ENCODE peak calls at places on chromosomes 13 and 19, in five cellular contexts. One of them, this sample, is unnamed.

GRCh38 chr13:76965759-76966421 is 17.6 kb downstream of the ACOD1 start:
- DNase-seq in mesothelial cell of epicardium: no peak
- DNase-seq in fibroblast of lung: peak; percentile 88
- DNase-seq in astrocyte of the cerebellum: peak; percentile 70
- DNase-seq in lower leg skin: peak; percentile 31
- DNase-seq in this sample: no peak

GRCh38 chr13:51201886-51202285 is 20.3 kb upstream of the FAM124A start:
- DNase-seq in astrocyte of the cerebellum: no peak
- DNase-seq in mesothelial cell of epicardium: no peak
- DNase-seq in fibroblast of lung: no peak
- DNase-seq in lower leg skin: no peak
- DNase-seq in this sample: no peak

GRCh38 chr19:12938536-12939291 is at the start of gene CALR:
- DNase-seq in lower leg skin: no peak
- DNase-seq in fibroblast of lung: peak; percentile 43
- DNase-seq in astrocyte of the cerebellum: no peak
- DNase-seq in mesothelial cell of epicardium: no peak
- DNase-seq in this sample: peak; percentile 19

GRCh38 chr19:30781047-30781446 is 408.9 kb downstream of the ZNF536 start:
- DNase-seq in mesothelial cell of epicardium: no peak
- DNase-seq in lower leg skin: no peak
- DNase-seq in astrocyte of the cerebellum: no peak
- DNase-seq in fibroblast of lung: no peak
- DNase-seq in this sample: no peak

GRCh38 chr19:17304386-17305047 is 1.2 kb upstream of the MRPL34 start:
- DNase-seq in astrocyte of the cerebellum: no peak
- DNase-seq in mesothelial cell of epicardium: no peak
- DNase-seq in fibroblast of lung: no peak
- DNase-seq in lower leg skin: no peak
- DNase-seq in this sample: no peak

GRCh38 chr19:43124360-43124759 is 41.9 kb upstream of the PSG2 start:
- DNase-seq in mesothelial cell of epicardium: no peak
- DNase-seq in lower leg skin: no peak
- DNase-seq in astrocyte of the cerebellum: no peak
- DNase-seq in fibroblast of lung: no peak
- DNase-seq in this sample: no peak

GRCh38 chr19:33860691-33861090 is 64.0 kb downstream of the KCTD15 start:
- DNase-seq in fibroblast of lung: no peak
- DNase-seq in mesothelial cell of epicardium: no peak
- DNase-seq in astrocyte of the cerebellum: no peak
- DNase-seq in lower leg skin: no peak
- DNase-seq in this sample: no peak

GRCh38 chr19:6033744-6034264 is 55.9 kb upstream of the RANBP3 start:
- DNase-seq in astrocyte of the cerebellum: no peak
- DNase-seq in lower leg skin: no peak
- DNase-seq in mesothelial cell of epicardium: no peak
- DNase-seq in fibroblast of lung: no peak
- DNase-seq in this sample: no peak

GRCh38 chr19:30208661-30209060 is 163.5 kb upstream of the ZNF536 start:
- DNase-seq in lower leg skin: peak; percentile 3
- DNase-seq in astrocyte of the cerebellum: no peak
- DNase-seq in mesothelial cell of epicardium: no peak
- DNase-seq in fibroblast of lung: no peak
- DNase-seq in this sample: no peak

GRCh38 chr13:50116430-50116973 is 101.3 kb downstream of the KCNRG start:
- DNase-seq in lower leg skin: no peak
- DNase-seq in fibroblast of lung: peak; percentile 8
- DNase-seq in mesothelial cell of epicardium: no peak
- DNase-seq in astrocyte of the cerebellum: no peak
- DNase-seq in this sample: no peak

GRCh38 chr19:16033136-16033530 is 43.2 kb upstream of the TPM4 start:
- DNase-seq in mesothelial cell of epicardium: no peak
- DNase-seq in fibroblast of lung: no peak
- DNase-seq in astrocyte of the cerebellum: no peak
- DNase-seq in lower leg skin: no peak
- DNase-seq in this sample: no peak

GRCh38 chr19:30482956-30483355 is 110.8 kb downstream of the ZNF536 start:
- DNase-seq in mesothelial cell of epicardium: no peak
- DNase-seq in lower leg skin: no peak
- DNase-seq in fibroblast of lung: no peak
- DNase-seq in astrocyte of the cerebellum: no peak
- DNase-seq in this sample: no peak

GRCh38 chr19:899363-900301 is 6.3 kb downstream of the RNU6-9 start:
- DNase-seq in mesothelial cell of epicardium: no peak
- DNase-seq in fibroblast of lung: no peak
- DNase-seq in lower leg skin: no peak
- DNase-seq in astrocyte of the cerebellum: no peak
- DNase-seq in this sample: no peak

GRCh38 chr19:896434-896833 is 3.1 kb downstream of the RNU6-9 start:
- DNase-seq in astrocyte of the cerebellum: no peak
- DNase-seq in fibroblast of lung: no peak
- DNase-seq in mesothelial cell of epicardium: no peak
- DNase-seq in lower leg skin: no peak
- DNase-seq in this sample: no peak

GRCh38 chr19:896999-897398 is 3.7 kb downstream of the RNU6-9 start:
- DNase-seq in astrocyte of the cerebellum: no peak
- DNase-seq in lower leg skin: no peak
- DNase-seq in fibroblast of lung: no peak
- DNase-seq in mesothelial cell of epicardium: no peak
- DNase-seq in this sample: no peak

GRCh38 chr19:898663-899062 is 5.4 kb downstream of the RNU6-9 start:
- DNase-seq in astrocyte of the cerebellum: no peak
- DNase-seq in lower leg skin: no peak
- DNase-seq in mesothelial cell of epicardium: no peak
- DNase-seq in fibroblast of lung: no peak
- DNase-seq in this sample: no peak

DNA sequence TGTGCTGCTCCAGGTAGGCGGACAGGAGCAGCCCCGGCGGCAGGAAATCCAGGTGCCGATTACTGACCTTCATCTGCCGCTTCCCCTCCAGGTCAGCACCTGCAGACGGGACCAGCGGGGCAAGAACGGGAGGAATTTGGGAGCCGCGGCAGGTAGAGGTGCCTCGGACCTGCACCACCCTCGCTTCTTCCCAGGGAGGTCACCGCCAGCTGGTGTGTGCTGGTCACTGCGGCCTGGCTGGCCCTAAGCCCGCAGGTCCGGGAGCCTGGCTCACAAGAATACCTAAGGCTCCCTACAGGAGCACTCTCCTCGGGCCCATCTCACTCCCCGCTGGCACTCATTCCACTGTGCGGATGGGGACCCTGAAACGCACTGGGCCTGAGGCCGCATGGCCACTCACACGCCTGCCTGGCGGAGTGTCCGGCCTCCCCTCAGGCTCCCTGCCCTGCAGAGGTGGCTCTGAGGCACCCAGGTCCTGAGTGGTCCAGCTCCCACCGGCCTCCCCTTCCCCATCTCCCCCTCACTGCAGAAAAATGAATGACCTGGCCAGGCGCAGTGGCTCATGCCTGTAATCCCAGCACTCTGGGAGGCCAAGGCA is 4.3 kb downstream of the RNU6-9 start:
- DNase-seq in mesothelial cell of epicardium: no peak
- DNase-seq in astrocyte of the cerebellum: no peak
- DNase-seq in lower leg skin: no peak
- DNase-seq in fibroblast of lung: no peak
- DNase-seq in this sample: no peak
- TF ChIP-seq CTCF in mesothelial cell of epicardium: no peak
- TF ChIP-seq CTCF in astrocyte of the cerebellum: no peak
- TF ChIP-seq CTCF in lower leg skin: no peak
- TF ChIP-seq CTCF in fibroblast of lung: peak; percentile 11
- TF ChIP-seq CTCF in this sample: no peak

GRCh38 chr13:44573790-44574465 is 2.2 kb downstream of the TSC22D1 start:
- DNase-seq in astrocyte of the cerebellum: peak; percentile 75
- DNase-seq in lower leg skin: no peak
- DNase-seq in fibroblast of lung: peak; percentile 57
- DNase-seq in mesothelial cell of epicardium: no peak
- DNase-seq in this sample: peak; percentile 11
- TF ChIP-seq CTCF in astrocyte of the cerebellum: peak; percentile 78
- TF ChIP-seq CTCF in lower leg skin: no peak
- TF ChIP-seq CTCF in fibroblast of lung: peak; percentile 61
- TF ChIP-seq CTCF in mesothelial cell of epicardium: peak; percentile 28
- TF ChIP-seq CTCF in this sample: no peak

GRCh38 chr13:85419611-85420010 is 379.6 kb downstream of the SLITRK6 start:
- DNase-seq in mesothelial cell of epicardium: no peak
- DNase-seq in fibroblast of lung: no peak
- DNase-seq in lower leg skin: no peak
- DNase-seq in astrocyte of the cerebellum: no peak
- DNase-seq in this sample: no peak
- TF ChIP-seq CTCF in mesothelial cell of epicardium: no peak
- TF ChIP-seq CTCF in fibroblast of lung: no peak
- TF ChIP-seq CTCF in lower leg skin: no peak
- TF ChIP-seq CTCF in astrocyte of the cerebellum: no peak
- TF ChIP-seq CTCF in this sample: no peak

GRCh38 chr19:55076321-55076720 is 652 bp downstream of the EPS8L1 start:
- DNase-seq in astrocyte of the cerebellum: no peak
- DNase-seq in mesothelial cell of epicardium: no peak
- DNase-seq in fibroblast of lung: no peak
- DNase-seq in lower leg skin: no peak
- DNase-seq in this sample: no peak
- TF ChIP-seq CTCF in astrocyte of the cerebellum: no peak
- TF ChIP-seq CTCF in mesothelial cell of epicardium: no peak
- TF ChIP-seq CTCF in fibroblast of lung: no peak
- TF ChIP-seq CTCF in lower leg skin: no peak
- TF ChIP-seq CTCF in this sample: no peak

DNA sequence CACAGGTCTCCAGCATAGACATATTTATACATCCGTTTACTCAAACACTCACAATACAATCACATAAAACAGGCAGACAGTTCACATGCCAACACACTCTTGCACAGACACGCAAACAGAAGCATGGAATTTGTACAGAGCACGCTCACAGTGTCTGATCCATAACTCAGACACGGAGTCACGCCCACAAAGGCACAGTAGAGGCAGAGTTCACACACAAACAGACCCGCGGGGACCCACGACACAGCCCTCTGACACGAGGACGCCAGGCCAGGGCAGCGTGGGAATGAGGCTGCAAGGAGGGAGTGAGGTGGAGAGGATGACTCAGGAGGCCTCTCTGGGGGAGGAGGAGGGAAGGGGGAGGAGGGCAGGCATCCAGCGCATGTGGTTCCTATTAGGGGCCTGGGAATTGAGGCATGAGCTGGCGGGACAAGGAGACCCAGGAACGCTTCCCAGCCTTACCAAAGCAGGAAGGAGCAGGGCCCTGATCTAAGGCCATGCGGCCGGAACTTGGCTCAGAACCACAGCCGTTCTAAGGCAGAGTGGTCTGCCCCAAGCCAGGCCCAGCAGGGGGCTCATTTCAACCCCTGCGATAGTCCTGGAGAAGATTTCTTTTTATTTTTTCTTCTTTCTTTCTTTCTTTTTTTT is 9.1 kb upstream of the OLFM2 start:
- DNase-seq in lower leg skin: peak; percentile 89
- DNase-seq in mesothelial cell of epicardium: peak; percentile 60
- DNase-seq in astrocyte of the cerebellum: peak; percentile 100
- DNase-seq in fibroblast of lung: peak; percentile 99
- DNase-seq in this sample: no peak
- TF ChIP-seq CTCF in lower leg skin: no peak
- TF ChIP-seq CTCF in mesothelial cell of epicardium: no peak
- TF ChIP-seq CTCF in astrocyte of the cerebellum: no peak
- TF ChIP-seq CTCF in fibroblast of lung: peak; percentile 20
- TF ChIP-seq CTCF in this sample: no peak

GRCh38 chr19:8455018-8455417 is 10.2 kb downstream of the HNRNPM start:
- DNase-seq in fibroblast of lung: no peak
- DNase-seq in astrocyte of the cerebellum: no peak
- DNase-seq in mesothelial cell of epicardium: no peak
- DNase-seq in lower leg skin: no peak
- DNase-seq in this sample: no peak

GRCh38 chr19:8457209-8457608 is 12.4 kb downstream of the HNRNPM start:
- DNase-seq in lower leg skin: no peak
- DNase-seq in astrocyte of the cerebellum: no peak
- DNase-seq in fibroblast of lung: no peak
- DNase-seq in mesothelial cell of epicardium: no peak
- DNase-seq in this sample: no peak

GRCh38 chr19:8454218-8454617 is 9.4 kb downstream of the HNRNPM start:
- DNase-seq in lower leg skin: no peak
- DNase-seq in astrocyte of the cerebellum: no peak
- DNase-seq in fibroblast of lung: no peak
- DNase-seq in mesothelial cell of epicardium: no peak
- DNase-seq in this sample: no peak

GRCh38 chr19:8457802-8458201 is 13.0 kb downstream of the HNRNPM start:
- DNase-seq in mesothelial cell of epicardium: no peak
- DNase-seq in astrocyte of the cerebellum: no peak
- DNase-seq in fibroblast of lung: no peak
- DNase-seq in lower leg skin: no peak
- DNase-seq in this sample: no peak

GRCh38 chr19:8456064-8456463 is 11.3 kb downstream of the HNRNPM start:
- DNase-seq in lower leg skin: no peak
- DNase-seq in fibroblast of lung: no peak
- DNase-seq in astrocyte of the cerebellum: no peak
- DNase-seq in mesothelial cell of epicardium: no peak
- DNase-seq in this sample: no peak
- TF ChIP-seq CTCF in lower leg skin: no peak
- TF ChIP-seq CTCF in fibroblast of lung: peak; percentile 20
- TF ChIP-seq CTCF in astrocyte of the cerebellum: peak; percentile 19
- TF ChIP-seq CTCF in mesothelial cell of epicardium: no peak
- TF ChIP-seq CTCF in this sample: no peak

DNA sequence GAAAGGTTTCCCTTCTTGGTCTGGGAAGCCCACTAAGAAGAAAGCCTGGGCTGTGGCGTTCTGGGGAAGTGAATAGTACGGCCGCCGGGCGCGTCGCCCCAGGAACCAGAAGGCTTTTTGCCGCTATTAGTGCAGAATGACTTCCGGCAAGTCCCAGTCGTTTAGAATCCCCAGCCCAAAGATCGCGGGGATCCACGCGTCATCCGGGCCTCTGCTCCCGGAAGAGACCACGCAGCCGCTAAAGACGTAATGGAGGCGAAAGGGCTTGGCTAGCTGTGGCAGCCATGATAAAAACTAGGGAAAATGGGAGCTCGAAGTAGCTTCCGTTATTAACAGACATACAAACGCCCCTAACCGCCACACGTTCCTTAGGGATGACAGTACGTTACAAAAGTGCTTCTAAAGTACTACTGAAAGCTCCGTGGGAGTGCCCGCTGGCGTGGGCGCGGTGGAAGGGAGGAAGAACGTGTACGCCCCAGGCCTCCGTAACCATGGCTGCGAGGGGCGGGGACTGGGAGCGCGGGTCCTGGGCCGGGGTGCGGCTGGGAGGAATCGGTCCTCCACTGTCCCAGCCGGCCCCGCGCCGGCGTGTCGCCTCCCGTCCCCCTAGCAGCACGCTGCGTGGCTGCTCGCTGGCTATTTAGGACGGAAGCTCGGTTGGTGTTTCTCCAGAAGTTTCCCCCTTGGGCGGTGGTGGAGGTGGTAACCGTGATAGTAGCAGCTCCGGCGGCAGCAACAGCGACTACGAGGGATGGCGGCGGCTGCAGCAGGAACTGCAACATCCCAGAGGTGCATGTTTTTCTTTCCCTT is at the start of gene SUGT1:
- DNase-seq in astrocyte of the cerebellum: peak; percentile 96
- DNase-seq in mesothelial cell of epicardium: peak; percentile 93
- DNase-seq in lower leg skin: peak; percentile 97
- DNase-seq in fibroblast of lung: peak; percentile 98
- DNase-seq in this sample: peak; percentile 98
- TF ChIP-seq CTCF in astrocyte of the cerebellum: peak; percentile 75
- TF ChIP-seq CTCF in mesothelial cell of epicardium: peak; percentile 59
- TF ChIP-seq CTCF in lower leg skin: no peak
- TF ChIP-seq CTCF in fibroblast of lung: peak; percentile 68
- TF ChIP-seq CTCF in this sample: no peak